ENCODE peak calls at places on chromosomes 1 and 21, in four cellular contexts. S is HepG2, H is A549, G is K562. J is an unnamed sample.

GRCh38 chr1:40438391-40439015 is 11.8 kb upstream of the ZFP69B start:
- DNase-seq in S (peak), H (peak), G (peak), J (no peak)

GRCh38 chr1:20366766-20367602 is 76.3 kb downstream of the VWA5B1 start:
- DNase-seq in S (peak), H (peak), G (peak), J (no peak)

GRCh38 chr1:54272772-54273091 is 72.8 kb downstream of the MRPL37 start:
- DNase-seq in S (no peak), H (no peak), G (no peak), J (no peak)

GRCh38 chr1:240607006-240607405 is 4.9 kb downstream of the GREM2 start:
- DNase-seq in S (no peak), H (no peak), G (no peak), J (no peak)

GRCh38 chr1:147500309-147500839 is 40.9 kb upstream of the BCL9 start:
- DNase-seq in S (no peak), H (no peak), G (no peak), J (no peak)

GRCh38 chr1:152185544-152186391 is 26.7 kb upstream of the RPTN start:
- DNase-seq in S (peak), H (peak), G (peak), J (no peak)

GRCh38 chr21:31509108-31510017 is 150.1 kb upstream of the SOD1 start:
- DNase-seq in S (peak), H (peak), G (peak), J (peak)

GRCh38 chr1:192654607-192655389 is 18.9 kb downstream of the RGS13 start:
- DNase-seq in S (no peak), H (no peak), G (no peak), J (no peak)

GRCh38 chr1:8344893-8345507 is 27.1 kb downstream of the SLC45A1 start:
- DNase-seq in S (no peak), H (no peak), G (no peak), J (no peak)

GRCh38 chr1:63317007-63317813 is 5.2 kb upstream of the FOXD3 start:
- DNase-seq in S (peak), H (peak), G (peak), J (no peak)

GRCh38 chr1:20184997-20185833 is 681 bp upstream of the UBXN10 start:
- DNase-seq in S (no peak), H (no peak), G (peak), J (no peak)

GRCh38 chr1:38586993-38587646 is 272.5 kb downstream of the RRAGC start:
- DNase-seq in S (peak), H (peak), G (peak), J (peak)

GRCh38 chr1:234311414-234311813 is 61.8 kb upstream of the COA6 start:
- DNase-seq in S (no peak), H (no peak), G (no peak), J (no peak)

GRCh38 chr1:157641177-157641576 is 43.3 kb upstream of the FCRL4 start:
- DNase-seq in S (no peak), H (no peak), G (no peak), J (no peak)

GRCh38 chr1:201282931-201283829 is at the start of gene PKP1:
- DNase-seq in S (no peak), H (no peak), G (no peak), J (no peak)
- TF ChIP-seq CHD4 in S (no peak), H (no peak), G (no peak), J (no peak)

GRCh38 chr1:205423248-205423647 is 1.4 kb upstream of the LEMD1 start:
- DNase-seq in S (no peak), H (no peak), G (no peak), J (no peak)

GRCh38 chr1:205420938-205421337 is 918 bp downstream of the LEMD1 start:
- DNase-seq in S (no peak), H (no peak), G (no peak), J (no peak)

GRCh38 chr1:205424881-205425635 is 3.2 kb upstream of the LEMD1 start:
- DNase-seq in S (no peak), H (no peak), G (no peak), J (no peak)

GRCh38 chr1:205423814-205424399 is 2.1 kb upstream of the LEMD1 start:
- DNase-seq in S (no peak), H (no peak), G (no peak), J (no peak)

DNA sequence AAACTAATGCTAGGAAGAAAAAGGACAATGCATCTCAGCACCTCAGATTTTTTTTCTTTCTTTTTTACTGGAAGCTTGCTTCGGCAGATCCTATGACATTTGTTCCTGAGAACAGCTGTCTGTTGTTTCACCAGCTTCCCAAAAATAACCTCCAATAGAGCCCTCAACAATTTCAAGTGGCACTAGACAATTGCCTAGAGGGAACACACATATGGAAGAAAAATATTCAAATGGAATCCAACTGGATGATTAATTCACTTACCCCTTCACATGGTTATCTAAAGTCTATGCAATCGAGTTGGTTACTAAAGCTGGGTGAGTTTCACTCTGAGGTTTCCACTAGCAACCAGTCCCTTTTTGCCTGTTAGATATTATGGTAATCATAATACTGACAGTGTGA is at the start of gene LEMD1:
- DNase-seq in S (no peak), H (no peak), G (no peak), J (no peak)
- TF ChIP-seq MYC in S (no peak), H (no peak), G (no peak), J (no peak)

GRCh38 chr1:178010674-178011073 is 40.8 kb upstream of the SEC16B start:
- DNase-seq in S (no peak), H (no peak), G (no peak), J (no peak)

GRCh38 chr1:178017517-178017916 is 47.7 kb upstream of the SEC16B start:
- DNase-seq in S (no peak), H (no peak), G (no peak), J (no peak)

GRCh38 chr1:178006043-178006442 is 36.2 kb upstream of the SEC16B start:
- DNase-seq in S (no peak), H (no peak), G (no peak), J (no peak)

GRCh38 chr1:178011101-178011828 is 41.4 kb upstream of the SEC16B start:
- DNase-seq in S (peak), H (peak), G (no peak), J (no peak)

GRCh38 chr1:178011864-178012476 is 42.1 kb upstream of the SEC16B start:
- DNase-seq in S (no peak), H (no peak), G (no peak), J (no peak)
- TF ChIP-seq CHD4 in S (no peak), H (no peak), G (no peak), J (no peak)

GRCh38 chr1:175889044-175889443 is 145.6 kb upstream of the TNR start:
- DNase-seq in S (no peak), H (no peak), G (no peak), J (no peak)
- TF ChIP-seq MYC in S (no peak), H (no peak), G (no peak), J (no peak)